ENCODE peak calls at places on chromosomes 2 and 18, in seven cellular contexts. One of them, this sample, is unnamed.
A peak's percentile ranks its signal among the peaks of the same experiment; 100 is the strongest.

GRCh38 chr18:48761582-48761981 is 189.2 kb downstream of the SMAD7 start:
- DNase-seq in uterus: no peak
- DNase-seq in pancreas: no peak
- DNase-seq in CD8-positive, alpha-beta memory T cell: no peak
- DNase-seq in effector memory CD4-positive, alpha-beta T cell: no peak
- DNase-seq in transverse colon: peak; percentile 75
- DNase-seq in psoas muscle: no peak
- DNase-seq in this sample: no peak

GRCh38 chr2:88331239-88331638 is 121.3 kb downstream of the FOXI3 start:
- DNase-seq in uterus: no peak
- DNase-seq in pancreas: no peak
- DNase-seq in CD8-positive, alpha-beta memory T cell: no peak
- DNase-seq in effector memory CD4-positive, alpha-beta T cell: no peak
- DNase-seq in transverse colon: no peak
- DNase-seq in psoas muscle: no peak
- DNase-seq in this sample: no peak

GRCh38 chr2:144522741-144523605 is 3.1 kb upstream of the ZEB2 start:
- DNase-seq in uterus: no peak
- DNase-seq in pancreas: no peak
- DNase-seq in CD8-positive, alpha-beta memory T cell: no peak
- DNase-seq in effector memory CD4-positive, alpha-beta T cell: no peak
- DNase-seq in transverse colon: no peak
- DNase-seq in psoas muscle: peak; percentile 62
- DNase-seq in this sample: no peak

GRCh38 chr18:47970664-47971523 is 40.4 kb upstream of the SMAD2 start:
- DNase-seq in uterus: no peak
- DNase-seq in pancreas: no peak
- DNase-seq in CD8-positive, alpha-beta memory T cell: no peak
- DNase-seq in effector memory CD4-positive, alpha-beta T cell: no peak
- DNase-seq in transverse colon: peak; percentile 9
- DNase-seq in psoas muscle: no peak
- DNase-seq in this sample: no peak

GRCh38 chr2:54523336-54523959 is 67.3 kb downstream of the SPTBN1 start:
- DNase-seq in uterus: no peak
- DNase-seq in pancreas: no peak
- DNase-seq in CD8-positive, alpha-beta memory T cell: no peak
- DNase-seq in effector memory CD4-positive, alpha-beta T cell: no peak
- DNase-seq in transverse colon: no peak
- DNase-seq in psoas muscle: no peak
- DNase-seq in this sample: no peak

GRCh38 chr2:157874278-157874825 is 1.8 kb downstream of the ACVR1 start:
- DNase-seq in uterus: no peak
- DNase-seq in pancreas: no peak
- DNase-seq in CD8-positive, alpha-beta memory T cell: no peak
- DNase-seq in effector memory CD4-positive, alpha-beta T cell: no peak
- DNase-seq in transverse colon: no peak
- DNase-seq in psoas muscle: peak; percentile 59
- DNase-seq in this sample: no peak

GRCh38 chr18:23743733-23744333 is 54.6 kb downstream of the LAMA3 start:
- DNase-seq in uterus: no peak
- DNase-seq in pancreas: no peak
- DNase-seq in CD8-positive, alpha-beta memory T cell: no peak
- DNase-seq in effector memory CD4-positive, alpha-beta T cell: no peak
- DNase-seq in transverse colon: no peak
- DNase-seq in psoas muscle: no peak
- DNase-seq in this sample: no peak

GRCh38 chr18:36088256-36088655 is 20.9 kb upstream of the RPRD1A start:
- DNase-seq in uterus: no peak
- DNase-seq in pancreas: no peak
- DNase-seq in CD8-positive, alpha-beta memory T cell: no peak
- DNase-seq in effector memory CD4-positive, alpha-beta T cell: no peak
- DNase-seq in transverse colon: no peak
- DNase-seq in psoas muscle: no peak
- DNase-seq in this sample: no peak

GRCh38 chr2:64018715-64019082 is 529 bp downstream of the VPS54 start:
- DNase-seq in uterus: peak; percentile 51
- DNase-seq in pancreas: no peak
- DNase-seq in CD8-positive, alpha-beta memory T cell: no peak
- DNase-seq in effector memory CD4-positive, alpha-beta T cell: no peak
- DNase-seq in transverse colon: peak; percentile 56
- DNase-seq in psoas muscle: no peak
- DNase-seq in this sample: no peak

GRCh38 chr18:25349131-25349925 is 2.6 kb downstream of the ZNF521 start:
- DNase-seq in uterus: peak; percentile 46
- DNase-seq in pancreas: peak; percentile 60
- DNase-seq in CD8-positive, alpha-beta memory T cell: peak; percentile 2
- DNase-seq in effector memory CD4-positive, alpha-beta T cell: no peak
- DNase-seq in transverse colon: peak; percentile 10
- DNase-seq in psoas muscle: peak; percentile 58
- DNase-seq in this sample: no peak

GRCh38 chr2:30218814-30219213 is 12.5 kb upstream of the LBH start:
- DNase-seq in uterus: no peak
- DNase-seq in pancreas: no peak
- DNase-seq in CD8-positive, alpha-beta memory T cell: no peak
- DNase-seq in effector memory CD4-positive, alpha-beta T cell: no peak
- DNase-seq in transverse colon: no peak
- DNase-seq in psoas muscle: no peak
- DNase-seq in this sample: peak; percentile 17

GRCh38 chr18:48589797-48590519 is 51.1 kb downstream of the CTIF start:
- DNase-seq in uterus: no peak
- DNase-seq in pancreas: peak; percentile 67
- DNase-seq in CD8-positive, alpha-beta memory T cell: no peak
- DNase-seq in effector memory CD4-positive, alpha-beta T cell: no peak
- DNase-seq in transverse colon: no peak
- DNase-seq in psoas muscle: peak; percentile 86
- DNase-seq in this sample: peak; percentile 56

GRCh38 chr18:6543330-6543908 is 128.7 kb upstream of the L3MBTL4 start:
- DNase-seq in uterus: no peak
- DNase-seq in pancreas: no peak
- DNase-seq in CD8-positive, alpha-beta memory T cell: no peak
- DNase-seq in effector memory CD4-positive, alpha-beta T cell: no peak
- DNase-seq in transverse colon: no peak
- DNase-seq in psoas muscle: no peak
- DNase-seq in this sample: no peak

GRCh38 chr18:31101148-31102019 is 837 bp downstream of the DSC2 start:
- DNase-seq in uterus: peak; percentile 23
- DNase-seq in pancreas: peak; percentile 90
- DNase-seq in CD8-positive, alpha-beta memory T cell: no peak
- DNase-seq in effector memory CD4-positive, alpha-beta T cell: no peak
- DNase-seq in transverse colon: peak; percentile 73
- DNase-seq in psoas muscle: peak; percentile 79
- DNase-seq in this sample: peak; percentile 75

This sample was measured in stomach.